ENCODE peak calls at places on chromosomes 13 and 19, in seven cellular contexts. M, L, T, J, Q, D and O are unnamed samples.

GRCh38 chr13:23509781-23510543 is 60.2 kb upstream of the TNFRSF19 start:
- DNase-seq in M (no peak), L (no peak), T (no peak), J (no peak), Q (peak), D (peak), O (peak)

GRCh38 chr13:92460479-92460878 is 766.1 kb upstream of the GPC6 start:
- DNase-seq in M (no peak), L (no peak), T (no peak), J (no peak), Q (no peak), D (no peak), O (no peak)

GRCh38 chr13:39415403-39415802 is 187.6 kb downstream of the LHFPL6 start:
- DNase-seq in M (no peak), L (no peak), T (peak), J (peak), Q (peak), D (peak), O (peak)

GRCh38 chr13:42247883-42248282 is 24.1 kb upstream of the AKAP11 start:
- DNase-seq in M (no peak), L (no peak), T (no peak), J (no peak), Q (no peak), D (peak), O (no peak)

GRCh38 chr13:65264066-65264465 is 1966.1 kb downstream of the PCDH9 start:
- DNase-seq in M (no peak), L (no peak), T (no peak), J (no peak), Q (no peak), D (no peak), O (no peak)

GRCh38 chr13:88643233-88643632 is 972.1 kb downstream of the SLITRK5 start:
- DNase-seq in M (no peak), L (no peak), T (no peak), J (no peak), Q (no peak), D (no peak), O (no peak)

GRCh38 chr19:15640294-15640903 is at the start of gene CYP4F3:
- DNase-seq in M (no peak), L (no peak), T (peak), J (no peak), Q (no peak), D (peak), O (no peak)

GRCh38 chr19:42284066-42284501 is 15.0 kb downstream of the CIC start:
- DNase-seq in M (peak), L (no peak), T (peak), J (peak), Q (peak), D (peak), O (peak)

GRCh38 chr19:11094520-11094894 is 5.2 kb downstream of the LDLR start:
- DNase-seq in M (no peak), L (no peak), T (no peak), J (no peak), Q (no peak), D (no peak), O (no peak)

GRCh38 chr19:4007836-4008539 is 452 bp downstream of the PIAS4 start:
- DNase-seq in M (no peak), L (peak), T (no peak), J (peak), Q (no peak), D (peak), O (no peak)

GRCh38 chr19:33462112-33462726 is 59.4 kb downstream of the PEPD start:
- DNase-seq in M (no peak), L (peak), T (no peak), J (no peak), Q (no peak), D (no peak), O (no peak)